ENCODE peak calls at places on chromosomes 16 and 17, in five cellular contexts. Q is IMR-90, Z is tibial nerve, T is T-helper 1 cell, P is H1. F is an unnamed sample.
A peak's percentile ranks its signal among the peaks of the same experiment; 100 is the strongest.

GRCh38 chr16:85330694-85331188 is 218.5 kb upstream of the CIBAR2 start:
- DNase-seq in Q (peak; percentile 86), Z (no peak), T (peak; percentile 27), P (no peak), F (peak; percentile 97)

GRCh38 chr16:86138121-86138944 is 239.4 kb downstream of the IRF8 start:
- DNase-seq in Q (no peak), Z (no peak), T (no peak), P (no peak), F (no peak)

GRCh38 chr17:32827227-32827626 is 49.7 kb downstream of the MYO1D start:
- DNase-seq in Q (no peak), Z (no peak), T (no peak), P (no peak), F (no peak)

GRCh38 chr17:48131216-48131824 is 23.8 kb downstream of the SNX11 start:
- DNase-seq in Q (peak; percentile 66), Z (no peak), T (peak; percentile 49), P (peak; percentile 15), F (peak; percentile 73)

GRCh38 chr17:73283841-73284282 is 22.2 kb upstream of the CPSF4L start:
- DNase-seq in Q (no peak), Z (peak; percentile 64), T (no peak), P (peak; percentile 23), F (no peak)

GRCh38 chr17:48649741-48650140 is 23.6 kb upstream of the HOXB9 start:
- DNase-seq in Q (no peak), Z (no peak), T (no peak), P (no peak), F (no peak)

GRCh38 chr17:39949028-39949427 is 13.8 kb upstream of the GSDMA start:
- DNase-seq in Q (no peak), Z (no peak), T (no peak), P (no peak), F (no peak)

GRCh38 chr16:50498756-50499155 is 49.4 kb upstream of the NKD1 start:
- DNase-seq in Q (no peak), Z (no peak), T (no peak), P (no peak), F (no peak)

GRCh38 chr16:22694887-22695382 is 119.0 kb upstream of the HS3ST2 start:
- DNase-seq in Q (peak; percentile 90), Z (no peak), T (no peak), P (no peak), F (peak; percentile 37)

GRCh38 chr16:48617711-48618148 is 7.8 kb upstream of the N4BP1 start:
- DNase-seq in Q (peak; percentile 63), Z (no peak), T (no peak), P (no peak), F (no peak)

GRCh38 chr17:19800571-19800970 is 52.5 kb upstream of the ALDH3A1 start:
- DNase-seq in Q (no peak), Z (no peak), T (no peak), P (no peak), F (no peak)

GRCh38 chr16:57482845-57483545 is 3.3 kb downstream of the DOK4 start:
- DNase-seq in Q (no peak), Z (no peak), T (no peak), P (no peak), F (no peak)

GRCh38 chr16:49625311-49626035 is 230.4 kb downstream of the ZNF423 start:
- DNase-seq in Q (no peak), Z (no peak), T (no peak), P (no peak), F (no peak)

GRCh38 chr17:9937901-9938300 is 32.8 kb upstream of the RCVRN start:
- DNase-seq in Q (no peak), Z (no peak), T (no peak), P (no peak), F (no peak)

GRCh38 chr16:29831490-29831889 is 11.2 kb downstream of the MVP start:
- DNase-seq in Q (no peak), Z (no peak), T (no peak), P (no peak), F (no peak)

GRCh38 chr16:86702824-86703588 is 124.7 kb downstream of the FOXL1 start:
- DNase-seq in Q (no peak), Z (no peak), T (no peak), P (no peak), F (no peak)

GRCh38 chr16:22008215-22009142 is 568 bp downstream of the MOSMO start:
- DNase-seq in Q (no peak), Z (no peak), T (peak; percentile 18), P (no peak), F (peak; percentile 40)

GRCh38 chr17:78458739-78459335 is 80.4 kb downstream of the PGS1 start:
- DNase-seq in Q (no peak), Z (no peak), T (no peak), P (no peak), F (no peak)

GRCh38 chr16:24075929-24076716 is 180.0 kb upstream of the CACNG3 start:
- DNase-seq in Q (no peak), Z (no peak), T (peak; percentile 41), P (no peak), F (no peak)

GRCh38 chr16:21937387-21937829 is 15.8 kb upstream of the UQCRC2 start:
- DNase-seq in Q (no peak), Z (no peak), T (no peak), P (no peak), F (no peak)

GRCh38 chr16:15765880-15766279 is 90.9 kb downstream of the MYH11 start:
- DNase-seq in Q (peak; percentile 39), Z (no peak), T (peak; percentile 44), P (no peak), F (peak; percentile 55)

GRCh38 chr16:57464523-57464922 is 2.0 kb downstream of the POLR2C start:
- DNase-seq in Q (no peak), Z (no peak), T (no peak), P (no peak), F (no peak)

GRCh38 chr16:13935408-13935807 is 15.5 kb downstream of the ERCC4 start:
- DNase-seq in Q (no peak), Z (no peak), T (no peak), P (no peak), F (no peak)

GRCh38 chr17:19718041-19718612 is 1.7 kb upstream of the SLC47A2 start:
- DNase-seq in Q (no peak), Z (no peak), T (no peak), P (no peak), F (no peak)

GRCh38 chr16:2056077-2056476 is 8.3 kb downstream of the TSC2 start:
- DNase-seq in Q (no peak), Z (no peak), T (no peak), P (no peak), F (no peak)

GRCh38 chr17:21466550-21466949 is 90.4 kb downstream of the KCNJ12 start:
- DNase-seq in Q (no peak), Z (no peak), T (no peak), P (no peak), F (no peak)

F was measured in mesenchymal stem cell.